ENCODE peak calls at places on chromosome 2, in six cellular contexts. One of them, this sample, is unnamed.

GRCh38 chr2:207333599-207334308 is 168.0 kb upstream of the KLF7 start:
- DNase-seq in psoas muscle: no peak
- DNase-seq in tibial nerve: no peak
- DNase-seq in PC-9: no peak
- DNase-seq in AG10803: no peak
- DNase-seq in adrenal gland: no peak
- DNase-seq in this sample: no peak

GRCh38 chr2:121884515-121884915 is 129.1 kb downstream of the TSN start:
- DNase-seq in psoas muscle: no peak
- DNase-seq in tibial nerve: no peak
- DNase-seq in PC-9: no peak
- DNase-seq in AG10803: no peak
- DNase-seq in adrenal gland: peak
- DNase-seq in this sample: no peak

GRCh38 chr2:40554665-40555294 is 102.9 kb upstream of the SLC8A1 start:
- DNase-seq in psoas muscle: peak
- DNase-seq in tibial nerve: peak
- DNase-seq in PC-9: peak
- DNase-seq in AG10803: peak
- DNase-seq in adrenal gland: peak
- DNase-seq in this sample: no peak

GRCh38 chr2:13558368-13558767 is 841.6 kb downstream of the TRIB2 start:
- DNase-seq in psoas muscle: no peak
- DNase-seq in tibial nerve: no peak
- DNase-seq in PC-9: peak
- DNase-seq in AG10803: no peak
- DNase-seq in adrenal gland: no peak
- DNase-seq in this sample: peak

GRCh38 chr2:148599112-148599991 is 45.2 kb upstream of the EPC2 start:
- DNase-seq in psoas muscle: no peak
- DNase-seq in tibial nerve: no peak
- DNase-seq in PC-9: peak
- DNase-seq in AG10803: no peak
- DNase-seq in adrenal gland: no peak
- DNase-seq in this sample: no peak

GRCh38 chr2:181419124-181419855 is 37.9 kb upstream of the ITGA4 start:
- DNase-seq in psoas muscle: no peak
- DNase-seq in tibial nerve: no peak
- DNase-seq in PC-9: no peak
- DNase-seq in AG10803: no peak
- DNase-seq in adrenal gland: no peak
- DNase-seq in this sample: no peak

GRCh38 chr2:65031341-65032015 is 24.7 kb upstream of the CEP68 start:
- DNase-seq in psoas muscle: no peak
- DNase-seq in tibial nerve: no peak
- DNase-seq in PC-9: peak
- DNase-seq in AG10803: no peak
- DNase-seq in adrenal gland: no peak
- DNase-seq in this sample: no peak

GRCh38 chr2:126244937-126245336 is 411.0 kb upstream of the GYPC start:
- DNase-seq in psoas muscle: peak
- DNase-seq in tibial nerve: peak
- DNase-seq in PC-9: no peak
- DNase-seq in AG10803: no peak
- DNase-seq in adrenal gland: peak
- DNase-seq in this sample: no peak

GRCh38 chr2:176473177-176473576 is 203.9 kb downstream of the MTX2 start:
- DNase-seq in psoas muscle: peak
- DNase-seq in tibial nerve: no peak
- DNase-seq in PC-9: no peak
- DNase-seq in AG10803: peak
- DNase-seq in adrenal gland: peak
- DNase-seq in this sample: no peak

GRCh38 chr2:173468394-173468793 is 113.7 kb downstream of the CDCA7 start:
- DNase-seq in psoas muscle: no peak
- DNase-seq in tibial nerve: no peak
- DNase-seq in PC-9: no peak
- DNase-seq in AG10803: no peak
- DNase-seq in adrenal gland: no peak
- DNase-seq in this sample: no peak

GRCh38 chr2:234913208-234913626 is 38.6 kb upstream of the SH3BP4 start:
- DNase-seq in psoas muscle: no peak
- DNase-seq in tibial nerve: no peak
- DNase-seq in PC-9: no peak
- DNase-seq in AG10803: no peak
- DNase-seq in adrenal gland: no peak
- DNase-seq in this sample: no peak

GRCh38 chr2:5915926-5916325 is 223.7 kb downstream of the SOX11 start:
- DNase-seq in psoas muscle: no peak
- DNase-seq in tibial nerve: no peak
- DNase-seq in PC-9: no peak
- DNase-seq in AG10803: peak
- DNase-seq in adrenal gland: no peak
- DNase-seq in this sample: no peak

DNA sequence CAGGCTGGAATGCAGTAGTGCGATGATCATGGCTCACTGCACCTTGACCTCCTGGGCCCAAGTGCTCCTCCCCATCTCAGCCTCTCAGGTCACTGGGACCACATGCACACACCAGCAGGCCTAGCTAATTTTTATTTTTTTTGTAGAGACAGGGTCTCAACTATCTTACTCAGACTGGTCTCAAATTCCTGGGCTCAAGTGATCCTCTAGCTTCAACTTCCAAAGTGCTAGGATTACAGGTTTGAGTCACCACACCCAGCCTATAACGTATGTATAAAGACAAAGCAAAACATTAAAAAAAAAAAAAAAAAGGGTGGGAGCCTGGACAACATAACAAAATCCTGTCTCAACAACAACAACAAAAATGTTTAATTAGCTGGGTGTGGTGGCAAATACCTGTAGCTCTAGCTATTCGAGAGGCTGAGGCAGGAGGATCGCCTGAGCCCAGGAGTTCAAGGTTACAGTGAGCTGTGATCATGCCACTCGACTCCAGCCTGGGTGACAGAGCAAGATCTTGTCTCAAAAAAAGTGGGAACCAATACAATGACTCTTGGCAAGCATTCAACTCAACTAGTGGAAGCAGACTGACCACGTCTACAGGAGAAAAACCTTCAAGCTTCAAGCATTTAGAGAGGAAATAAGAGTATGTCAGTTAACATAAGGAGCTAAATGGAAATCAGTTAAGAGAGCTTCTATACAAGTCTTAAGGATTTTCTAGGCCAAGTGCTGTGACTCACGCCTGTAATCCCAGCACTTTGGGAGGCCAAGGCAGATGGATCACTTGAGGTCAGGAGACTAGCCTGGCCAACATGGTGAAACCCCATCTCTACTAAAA is 2.6 kb downstream of the GTF3C2 start:
- DNase-seq in psoas muscle: no peak
- DNase-seq in tibial nerve: no peak
- DNase-seq in PC-9: peak
- DNase-seq in AG10803: peak
- DNase-seq in adrenal gland: no peak
- DNase-seq in this sample: no peak
- H3K4me3 ChIP-seq in psoas muscle: no peak
- H3K4me3 ChIP-seq in tibial nerve: no peak
- H3K4me3 ChIP-seq in PC-9: no peak
- H3K4me3 ChIP-seq in AG10803: no peak
- H3K4me3 ChIP-seq in adrenal gland: no peak
- H3K4me3 ChIP-seq in this sample: no peak

GRCh38 chr2:184611221-184612085 is 13.1 kb downstream of the ZNF804A start:
- DNase-seq in psoas muscle: no peak
- DNase-seq in tibial nerve: no peak
- DNase-seq in PC-9: no peak
- DNase-seq in AG10803: peak
- DNase-seq in adrenal gland: no peak
- DNase-seq in this sample: no peak
- TF ChIP-seq CTCF in psoas muscle: peak
- TF ChIP-seq CTCF in tibial nerve: peak
- TF ChIP-seq CTCF in PC-9: peak
- TF ChIP-seq CTCF in AG10803: peak
- TF ChIP-seq CTCF in adrenal gland: peak
- TF ChIP-seq CTCF in this sample: peak

GRCh38 chr2:28975671-28976070 is 5.4 kb upstream of the TOGARAM2 start:
- DNase-seq in psoas muscle: no peak
- DNase-seq in tibial nerve: no peak
- DNase-seq in PC-9: no peak
- DNase-seq in AG10803: no peak
- DNase-seq in adrenal gland: no peak
- DNase-seq in this sample: no peak
- H3K4me3 ChIP-seq in psoas muscle: no peak
- H3K4me3 ChIP-seq in tibial nerve: no peak
- H3K4me3 ChIP-seq in PC-9: no peak
- H3K4me3 ChIP-seq in AG10803: no peak
- H3K4me3 ChIP-seq in adrenal gland: no peak
- H3K4me3 ChIP-seq in this sample: no peak

DNA sequence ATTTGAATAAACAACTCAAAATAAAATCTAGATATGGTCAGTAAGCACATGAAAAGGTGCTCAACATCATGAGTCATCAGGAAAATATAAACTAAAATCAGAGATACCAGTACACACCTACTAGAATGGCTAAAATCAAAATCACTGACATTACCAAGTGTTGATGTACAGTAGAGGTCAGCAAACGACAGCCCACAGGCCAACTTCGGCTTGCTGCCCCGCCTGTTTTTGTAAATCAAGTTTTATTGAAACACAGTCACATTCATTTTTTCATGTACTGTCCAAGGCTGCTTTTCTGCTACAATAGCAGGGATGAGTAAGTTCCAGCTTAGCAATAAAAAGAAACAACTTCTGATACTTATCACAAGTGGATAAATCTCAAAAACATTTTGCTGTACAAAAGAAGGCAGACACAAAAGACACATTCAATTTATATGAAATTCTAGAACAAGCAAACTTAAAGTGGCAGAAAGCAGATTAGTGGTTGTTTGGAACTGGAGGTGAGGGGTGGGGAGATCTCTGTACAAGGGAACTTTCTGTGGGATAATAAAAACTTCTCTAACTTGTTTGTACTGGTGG is 32.1 kb downstream of the TRAK2 start:
- DNase-seq in psoas muscle: no peak
- DNase-seq in tibial nerve: no peak
- DNase-seq in PC-9: no peak
- DNase-seq in AG10803: no peak
- DNase-seq in adrenal gland: no peak
- DNase-seq in this sample: no peak
- TF ChIP-seq CTCF in psoas muscle: no peak
- TF ChIP-seq CTCF in tibial nerve: no peak
- TF ChIP-seq CTCF in PC-9: no peak
- TF ChIP-seq CTCF in AG10803: no peak
- TF ChIP-seq CTCF in adrenal gland: no peak
- TF ChIP-seq CTCF in this sample: no peak